ENCODE peak calls at places on chromosomes 13 and 19, in ten cellular contexts. B is T-helper 2 cell treated with Interferon-gamma antibody and Interleukin-4, amounts not matched to agents 5 μg/mL and 100 μg/mL, for 36 hours; G is C1 segment of cervical spinal cord; M is HCEC 1CT; O is activated CD4-positive, alpha-beta T cell treated with anti-CD3 and anti-CD28 coated beads for 24 hours; X is kidney tubule cell; J is stimulated activated CD4-positive, alpha-beta T cell treated with anti-CD3 and anti-CD28 coated beads, TNF-alpha, amount 100 ng/mL, for 4 hours; N is CD4-positive, alpha-beta T cell; T is hepatocyte; U is left colon. V is an unnamed sample.

GRCh38 chr13:25683056-25683455 is 311.3 kb downstream of the ATP8A2 start:
- DNase-seq in B (no peak), G (no peak), M (no peak), O (no peak), X (no peak), J (no peak), N (no peak), T (no peak), U (no peak), V (no peak)

GRCh38 chr13:87669379-87669978 is 1.7 kb upstream of the SLITRK5 start:
- DNase-seq in B (no peak), G (no peak), M (peak), O (no peak), X (peak), J (no peak), N (no peak), T (peak), U (no peak), V (no peak)

GRCh38 chr19:44824758-44825157 is 15.9 kb downstream of the BCAM start:
- DNase-seq in B (no peak), G (no peak), M (no peak), O (no peak), X (no peak), J (no peak), N (no peak), T (no peak), U (no peak), V (no peak)

GRCh38 chr13:108272333-108272732 is 2.8 kb downstream of the TNFSF13B start:
- DNase-seq in B (no peak), G (no peak), M (peak), O (no peak), X (peak), J (no peak), N (no peak), T (no peak), U (no peak), V (peak)

GRCh38 chr19:18867751-18868150 is 28.2 kb downstream of the CERS1 start:
- DNase-seq in B (no peak), G (no peak), M (no peak), O (no peak), X (no peak), J (no peak), N (no peak), T (no peak), U (no peak), V (no peak)

GRCh38 chr13:43977911-43978310 is 98.2 kb downstream of the LACC1 start:
- DNase-seq in B (no peak), G (no peak), M (no peak), O (no peak), X (no peak), J (no peak), N (no peak), T (no peak), U (no peak), V (no peak)

GRCh38 chr19:14683439-14683838 is 6.4 kb upstream of the ZNF333 start:
- DNase-seq in B (no peak), G (no peak), M (no peak), O (no peak), X (no peak), J (no peak), N (no peak), T (no peak), U (no peak), V (no peak)

GRCh38 chr19:30281903-30282302 is 90.3 kb upstream of the ZNF536 start:
- DNase-seq in B (no peak), G (no peak), M (no peak), O (no peak), X (no peak), J (no peak), N (no peak), T (no peak), U (no peak), V (no peak)

GRCh38 chr19:52993342-52994178 is 20.2 kb upstream of the ERVV-1 start:
- DNase-seq in B (peak), G (peak), M (peak), O (peak), X (peak), J (peak), N (peak), T (peak), U (peak), V (peak)

GRCh38 chr19:1945899-1946298 is 4.9 kb downstream of the CSNK1G2 start:
- DNase-seq in B (no peak), G (no peak), M (no peak), O (no peak), X (peak), J (no peak), N (no peak), T (peak), U (peak), V (peak)

GRCh38 chr13:28059214-28059613 is 41.2 kb downstream of the FLT3 start:
- DNase-seq in B (peak), G (no peak), M (peak), O (peak), X (peak), J (no peak), N (peak), T (peak), U (no peak), V (no peak)

GRCh38 chr13:110006304-110006703 is 219.9 kb upstream of the IRS2 start:
- DNase-seq in B (no peak), G (no peak), M (no peak), O (no peak), X (peak), J (no peak), N (no peak), T (no peak), U (no peak), V (no peak)

V was measured in hepatic stellate cell.